ENCODE peak calls at places on chromosomes 5 and 9, in four cellular contexts. One of them, this sample, is unnamed. For H3K4me1, the result is how much of the 10 kb centered on the place peaks cover.

GRCh38 chr5:111308951-111309350 is 84.8 kb downstream of the CAMK4 start:
- DNase-seq in heart left ventricle: no peak
- DNase-seq in thyroid gland: no peak
- DNase-seq in IMR-90: no peak
- DNase-seq in this sample: no peak

GRCh38 chr5:173459225-173459624 is 131.0 kb upstream of the STC2 start:
- DNase-seq in IMR-90: no peak
- DNase-seq in heart left ventricle: no peak
- DNase-seq in thyroid gland: no peak
- DNase-seq in this sample: no peak

GRCh38 chr9:69323886-69324285 is 1.1 kb upstream of the ENTREP1 start:
- DNase-seq in IMR-90: no peak
- DNase-seq in thyroid gland: no peak
- DNase-seq in heart left ventricle: no peak
- DNase-seq in this sample: no peak

GRCh38 chr5:102758576-102758975 is 3.5 kb downstream of the PAM start:
- DNase-seq in IMR-90: peak
- DNase-seq in thyroid gland: no peak
- DNase-seq in heart left ventricle: no peak
- DNase-seq in this sample: no peak

GRCh38 chr5:453725-454481 is 10.9 kb downstream of the EXOC3 start:
- DNase-seq in thyroid gland: no peak
- DNase-seq in IMR-90: no peak
- DNase-seq in heart left ventricle: peak
- DNase-seq in this sample: no peak

GRCh38 chr5:7759257-7759871 is 91.6 kb downstream of the CFAP90 start:
- DNase-seq in heart left ventricle: no peak
- DNase-seq in IMR-90: no peak
- DNase-seq in thyroid gland: no peak
- DNase-seq in this sample: no peak

GRCh38 chr9:5436441-5436840 is 1.3 kb downstream of the PLGRKT start:
- DNase-seq in IMR-90: no peak
- DNase-seq in thyroid gland: no peak
- DNase-seq in heart left ventricle: no peak
- DNase-seq in this sample: no peak

GRCh38 chr5:1975406-1975715 is 92.6 kb upstream of the IRX4 start:
- DNase-seq in thyroid gland: peak
- DNase-seq in IMR-90: no peak
- DNase-seq in heart left ventricle: no peak
- DNase-seq in this sample: no peak

GRCh38 chr5:72509401-72509800 is 2.2 kb upstream of the ZNF366 start:
- DNase-seq in thyroid gland: no peak
- DNase-seq in IMR-90: no peak
- DNase-seq in heart left ventricle: peak
- DNase-seq in this sample: no peak

GRCh38 chr5:106873558-106873957 is 797.2 kb downstream of the EFNA5 start:
- DNase-seq in thyroid gland: peak
- DNase-seq in IMR-90: no peak
- DNase-seq in heart left ventricle: no peak
- DNase-seq in this sample: no peak

GRCh38 chr9:6645153-6646027 is at the start of gene GLDC:
- DNase-seq in IMR-90: no peak
- DNase-seq in thyroid gland: peak
- DNase-seq in heart left ventricle: peak
- DNase-seq in this sample: peak

GRCh38 chr5:139294372-139295165 is 1.0 kb downstream of the MATR3 start:
- DNase-seq in IMR-90: peak
- DNase-seq in heart left ventricle: peak
- DNase-seq in thyroid gland: peak
- DNase-seq in this sample: peak

GRCh38 chr5:81748556-81748955 is 2.3 kb downstream of the SSBP2 start:
- DNase-seq in thyroid gland: no peak
- DNase-seq in IMR-90: no peak
- DNase-seq in heart left ventricle: no peak
- DNase-seq in this sample: no peak

GRCh38 chr9:96817973-96818372 is 36.3 kb downstream of the ZNF782 start:
- DNase-seq in thyroid gland: no peak
- DNase-seq in IMR-90: no peak
- DNase-seq in heart left ventricle: no peak
- DNase-seq in this sample: no peak

DNA sequence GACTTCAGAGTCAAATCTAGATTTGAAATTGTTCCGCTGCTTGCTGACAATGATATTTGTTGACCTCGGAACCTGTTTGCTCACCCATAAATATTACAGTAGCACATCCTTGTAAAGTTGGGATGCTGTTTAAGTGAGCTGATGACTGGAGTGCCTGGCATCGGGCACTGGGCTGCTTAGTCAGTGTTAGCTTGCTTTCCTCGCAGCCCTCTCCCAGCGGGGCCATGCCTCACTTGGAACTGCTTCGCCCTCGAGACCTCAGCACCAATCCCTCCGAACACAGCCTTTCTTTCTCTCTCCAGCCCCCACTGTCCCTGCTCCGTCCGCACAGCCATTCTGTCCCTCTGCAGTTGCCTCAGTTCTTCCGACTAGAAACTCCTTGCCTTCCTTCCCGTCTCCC is 23.4 kb downstream of the RNF44 start:
- DNase-seq in thyroid gland: no peak
- DNase-seq in IMR-90: no peak
- DNase-seq in heart left ventricle: no peak
- DNase-seq in this sample: no peak
- H3K4me1 ChIP-seq in thyroid gland: under half
- H3K4me1 ChIP-seq in IMR-90: under half
- H3K4me1 ChIP-seq in heart left ventricle: under half
- H3K4me1 ChIP-seq in this sample: under half

GRCh38 chr5:33319841-33320240 is 120.9 kb upstream of the TARS1 start:
- DNase-seq in thyroid gland: no peak
- DNase-seq in IMR-90: no peak
- DNase-seq in heart left ventricle: no peak
- DNase-seq in this sample: no peak

GRCh38 chr5:33319151-33319550 is 121.6 kb upstream of the TARS1 start:
- DNase-seq in thyroid gland: no peak
- DNase-seq in heart left ventricle: no peak
- DNase-seq in IMR-90: no peak
- DNase-seq in this sample: no peak

GRCh38 chr5:33315170-33315569 is 125.6 kb upstream of the TARS1 start:
- DNase-seq in heart left ventricle: no peak
- DNase-seq in IMR-90: peak
- DNase-seq in thyroid gland: no peak
- DNase-seq in this sample: no peak

GRCh38 chr5:33317271-33317670 is 123.5 kb upstream of the TARS1 start:
- DNase-seq in heart left ventricle: no peak
- DNase-seq in IMR-90: peak
- DNase-seq in thyroid gland: no peak
- DNase-seq in this sample: no peak

GRCh38 chr5:33316773-33317172 is 124.0 kb upstream of the TARS1 start:
- DNase-seq in heart left ventricle: no peak
- DNase-seq in IMR-90: peak
- DNase-seq in thyroid gland: no peak
- DNase-seq in this sample: no peak
- H3K4me3 ChIP-seq in heart left ventricle: no peak
- H3K4me3 ChIP-seq in IMR-90: no peak
- H3K4me3 ChIP-seq in thyroid gland: no peak
- H3K4me3 ChIP-seq in this sample: no peak

DNA sequence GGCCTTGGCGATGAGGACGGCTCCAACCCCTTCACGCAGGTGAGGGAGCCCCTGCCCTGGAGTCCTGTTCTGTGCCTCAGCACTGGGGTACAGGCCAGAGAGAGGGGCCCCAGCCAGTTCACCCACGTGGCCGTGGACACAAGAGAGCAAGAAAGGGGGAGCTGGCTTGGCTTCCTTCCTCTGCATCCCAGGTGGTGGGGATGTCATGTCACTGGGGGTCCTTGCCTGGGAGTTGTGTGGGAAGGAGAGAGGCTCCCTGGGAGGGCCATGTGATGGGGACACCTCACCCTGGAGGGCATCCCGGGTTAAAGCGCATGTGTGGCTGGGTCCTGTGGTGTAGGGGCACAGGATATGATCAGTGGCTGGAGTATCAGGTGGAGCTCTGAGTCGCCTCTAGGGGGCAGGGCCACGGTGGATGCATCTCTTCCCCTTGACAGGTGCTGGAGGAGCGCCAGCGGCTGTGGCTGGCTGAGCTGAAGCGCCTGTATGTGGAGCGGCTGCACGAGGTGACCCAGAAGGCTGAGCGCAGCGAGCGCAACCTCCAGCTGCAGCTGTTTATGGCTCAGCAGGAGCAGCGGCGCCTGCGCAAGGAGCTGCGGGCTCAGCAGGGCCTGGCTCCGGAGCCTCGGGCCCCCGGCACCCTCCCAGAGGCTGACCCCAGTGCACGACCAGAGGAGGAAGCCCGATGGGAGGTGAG is 7.5 kb downstream of the N4BP3 start:
- DNase-seq in IMR-90: peak
- DNase-seq in thyroid gland: peak
- DNase-seq in heart left ventricle: peak
- DNase-seq in this sample: peak
- TF ChIP-seq POLR2A in IMR-90: no peak
- TF ChIP-seq POLR2A in thyroid gland: no peak
- TF ChIP-seq POLR2A in heart left ventricle: no peak
- TF ChIP-seq POLR2A in this sample: no peak

GRCh38 chr9:112042769-112043168 is 132.3 kb downstream of the SUSD1 start:
- DNase-seq in heart left ventricle: no peak
- DNase-seq in thyroid gland: no peak
- DNase-seq in IMR-90: no peak
- DNase-seq in this sample: no peak
- H3K4me1 ChIP-seq in heart left ventricle: under half
- H3K4me1 ChIP-seq in thyroid gland: under half
- H3K4me1 ChIP-seq in IMR-90: under half
- H3K4me1 ChIP-seq in this sample: under half